ENCODE peak calls at places on chromosomes 3 and 15, in five cellular contexts. J is body of pancreas; G is GM12892; D is stimulated activated CD8-positive, alpha-beta memory T cell treated with anti-CD3 and anti-CD28 coated beads, Interleukin-15, amount 100 ng/mL, for 24 hours; S is iPS-NIHi11. M is an unnamed sample.

GRCh38 chr3:54366839-54367238 is 244.5 kb downstream of the CACNA2D3 start:
- DNase-seq in G (no peak), S (no peak), J (peak; percentile 34), D (no peak), M (no peak)

GRCh38 chr15:67183443-67184169 is 70.9 kb downstream of the AAGAB start:
- DNase-seq in J (no peak), S (no peak), D (no peak), G (no peak), M (no peak)

GRCh38 chr3:187831125-187832051 is 86.1 kb upstream of the BCL6 start:
- DNase-seq in S (no peak), J (no peak), G (no peak), D (no peak), M (no peak)

GRCh38 chr15:59104912-59105732 is at the start of gene CCNB2:
- DNase-seq in S (peak; percentile 97), J (peak; percentile 78), D (peak; percentile 58), G (peak; percentile 86), M (peak; percentile 89)

GRCh38 chr3:12999147-13000140 is 73.8 kb downstream of the IQSEC1 start:
- DNase-seq in J (peak; percentile 48), D (no peak), S (no peak), G (no peak), M (peak; percentile 93)

GRCh38 chr15:30943654-30944335 is 40.1 kb downstream of the FAN1 start:
- DNase-seq in D (no peak), G (no peak), S (no peak), J (no peak), M (no peak)

GRCh38 chr15:77282333-77282732 is 137.6 kb downstream of the PEAK1 start:
- DNase-seq in J (no peak), S (peak; percentile 26), G (no peak), D (no peak), M (no peak)

GRCh38 chr3:65979731-65980130 is 59.0 kb downstream of the MAGI1 start:
- DNase-seq in D (no peak), J (no peak), G (no peak), S (no peak), M (no peak)

GRCh38 chr3:72224804-72225509 is 440.0 kb upstream of the PROK2 start:
- DNase-seq in G (no peak), D (no peak), J (no peak), S (no peak), M (no peak)

GRCh38 chr15:94105760-94106159 is 125.6 kb upstream of the MCTP2 start:
- DNase-seq in G (no peak), J (no peak), D (no peak), S (no peak), M (no peak)

GRCh38 chr15:70140543-70141375 is 43.0 kb upstream of the TLE3 start:
- DNase-seq in D (no peak), J (peak; percentile 65), S (peak; percentile 65), G (no peak), M (peak; percentile 81)

GRCh38 chr3:162122405-162122804 is 625.8 kb downstream of the OTOL1 start:
- DNase-seq in D (no peak), G (no peak), S (no peak), J (no peak), M (no peak)

GRCh38 chr15:82543155-82543554 is 2.9 kb upstream of the RPS17 start:
- DNase-seq in S (peak; percentile 39), G (no peak), D (no peak), J (no peak), M (no peak)

GRCh38 chr15:92902723-92903587 is 2.8 kb downstream of the CHD2 start:
- DNase-seq in S (no peak), J (no peak), D (no peak), G (no peak), M (no peak)

GRCh38 chr3:184154909-184155643 is at the start of gene DVL3:
- DNase-seq in D (peak; percentile 15), G (peak; percentile 88), S (peak; percentile 94), J (peak; percentile 73), M (peak; percentile 91)

GRCh38 chr3:196639517-196640500 is at the start of gene NRROS:
- DNase-seq in D (peak; percentile 48), S (peak; percentile 85), J (peak; percentile 44), G (peak; percentile 71), M (peak; percentile 86)

GRCh38 chr3:30750967-30751366 is 143.5 kb downstream of the GADL1 start:
- DNase-seq in S (peak; percentile 20), J (peak; percentile 15), D (no peak), G (no peak), M (no peak)

GRCh38 chr15:51878446-51879386 is 49.3 kb downstream of the TMOD3 start:
- DNase-seq in D (no peak), S (no peak), G (no peak), J (no peak), M (no peak)

GRCh38 chr3:104952587-104952986 is 414.1 kb upstream of the ALCAM start:
- DNase-seq in G (no peak), S (no peak), D (no peak), J (peak; percentile 14), M (no peak)

GRCh38 chr3:148528024-148528423 is 169.7 kb upstream of the AGTR1 start:
- DNase-seq in D (no peak), S (no peak), G (no peak), J (no peak), M (no peak)

GRCh38 chr3:46660003-46660402 is 33.5 kb downstream of the ALS2CL start:
- DNase-seq in S (peak; percentile 10), J (no peak), D (no peak), G (no peak), M (no peak)

GRCh38 chr15:33309602-33310276 is 1.0 kb upstream of the RYR3 start:
- DNase-seq in D (no peak), G (no peak), J (no peak), S (peak; percentile 30), M (no peak)

GRCh38 chr15:48718646-48719045 is 73.1 kb upstream of the FBN1 start:
- DNase-seq in S (no peak), G (no peak), D (no peak), J (no peak), M (no peak)

GRCh38 chr15:99130314-99130713 is 25.4 kb downstream of the SYNM start:
- DNase-seq in J (no peak), G (no peak), S (no peak), D (no peak), M (no peak)

GRCh38 chr3:8653800-8654408 is 9.3 kb upstream of the SSUH2 start:
- DNase-seq in G (no peak), J (no peak), D (no peak), S (no peak), M (no peak)

GRCh38 chr3:119237299-119237698 is 3.4 kb downstream of the B4GALT4 start:
- DNase-seq in G (no peak), S (no peak), J (no peak), D (no peak), M (no peak)

GRCh38 chr3:47283596-47284364 is 1.0 kb downstream of the KLHL18 start:
- DNase-seq in J (no peak), G (no peak), S (peak; percentile 31), D (no peak), M (no peak)

GRCh38 chr15:45402955-45403892 is 24.9 kb upstream of the GATM start:
- DNase-seq in J (peak; percentile 57), D (peak; percentile 2), G (peak; percentile 41), S (peak; percentile 45), M (peak; percentile 79)

GRCh38 chr15:57259511-57260143 is 116.7 kb upstream of the CGNL1 start:
- DNase-seq in S (peak; percentile 70), D (no peak), J (no peak), G (no peak), M (no peak)

GRCh38 chr15:83380026-83380425 is 67.1 kb upstream of the SH3GL3 start:
- DNase-seq in G (no peak), J (no peak), S (no peak), D (no peak), M (no peak)

GRCh38 chr15:44633603-44634002 is 29.9 kb downstream of the SPG11 start:
- DNase-seq in S (no peak), D (no peak), J (no peak), G (no peak), M (no peak)

GRCh38 chr3:146589899-146590508 is 15.1 kb downstream of the PLSCR5 start:
- DNase-seq in D (no peak), G (no peak), J (peak; percentile 36), S (peak; percentile 27), M (no peak)

GRCh38 chr15:51844747-51845426 is 15.4 kb downstream of the TMOD3 start:
- DNase-seq in J (no peak), S (no peak), D (no peak), G (no peak), M (no peak)

GRCh38 chr3:128036119-128036518 is 16.1 kb upstream of the SEC61A1 start:
- DNase-seq in D (no peak), J (no peak), S (no peak), G (no peak), M (no peak)

GRCh38 chr15:40334941-40335795 is 5.6 kb downstream of the CCDC9B start:
- DNase-seq in D (no peak), J (no peak), S (no peak), G (no peak), M (peak; percentile 86)

GRCh38 chr15:66233487-66234415 is 19.8 kb downstream of the MEGF11 start:
- DNase-seq in S (peak; percentile 61), J (no peak), G (no peak), D (no peak), M (no peak)

GRCh38 chr3:115648559-115648958 is 25.2 kb downstream of the GAP43 start:
- DNase-seq in J (no peak), G (no peak), D (no peak), S (no peak), M (no peak)

GRCh38 chr15:38660726-38661125 is 96.1 kb upstream of the RASGRP1 start:
- DNase-seq in J (no peak), D (no peak), S (no peak), G (no peak), M (no peak)

GRCh38 chr3:41330465-41330864 is 131.2 kb downstream of the CTNNB1 start:
- DNase-seq in D (no peak), S (no peak), G (no peak), J (no peak), M (no peak)